ENCODE peak calls at places on chromosomes 4 and X, in seven cellular contexts. I is CD8-positive, alpha-beta memory T cell; B is NT2/D1; S is small intestine; D is right atrium auricular region; J is GM23338; Y is CD8-positive, alpha-beta T cell. H is an unnamed sample. For H3K27me3 and H3K36me3, the result is how much of the 10 kb centered on the place peaks cover.

GRCh38 chr4:55080174-55080865 is 45.1 kb downstream of the KDR start:
- DNase-seq in I (no peak), B (no peak), S (no peak), D (no peak), J (no peak), Y (no peak), H (no peak)

GRCh38 chr4:84968936-84969335 is 2.4 kb upstream of the WDFY3 start:
- DNase-seq in I (no peak), B (no peak), S (no peak), D (no peak), J (no peak), Y (no peak), H (no peak)

GRCh38 chr4:185803015-185803414 is 9.0 kb downstream of the SORBS2 start:
- DNase-seq in I (no peak), B (no peak), S (no peak), D (no peak), J (no peak), Y (no peak), H (no peak)

GRCh38 chr4:47315346-47315745 is 148.2 kb downstream of the COMMD8 start:
- DNase-seq in I (no peak), B (no peak), S (no peak), D (no peak), J (no peak), Y (no peak), H (no peak)

GRCh38 chr4:184473515-184474260 is 662 bp downstream of the IRF2 start:
- DNase-seq in I (peak), B (no peak), S (peak), D (no peak), J (peak), Y (peak), H (peak)

GRCh38 chr4:5463361-5463760 is 245.0 kb downstream of the EVC2 start:
- DNase-seq in I (no peak), B (no peak), S (no peak), D (no peak), J (no peak), Y (no peak), H (no peak)

GRCh38 chr4:151092488-151092887 is 6.9 kb upstream of the RPS3A start:
- DNase-seq in I (no peak), B (no peak), S (peak), D (no peak), J (no peak), Y (no peak), H (no peak)

GRCh38 chr4:28402751-28403150 is 1542.1 kb downstream of the STIM2 start:
- DNase-seq in I (no peak), B (no peak), S (no peak), D (no peak), J (no peak), Y (no peak), H (no peak)

GRCh38 chr4:142480244-142480643 is 365.9 kb downstream of the INPP4B start:
- DNase-seq in I (no peak), B (no peak), S (no peak), D (no peak), J (no peak), Y (no peak), H (no peak)

GRCh38 chr4:8162625-8163024 is 4.0 kb upstream of the ABLIM2 start:
- DNase-seq in I (no peak), B (no peak), S (no peak), D (no peak), J (no peak), Y (no peak), H (no peak)

GRCh38 chr4:7397206-7398103 is 37.3 kb downstream of the PSAPL1 start:
- DNase-seq in I (no peak), B (no peak), S (no peak), D (peak), J (no peak), Y (peak), H (no peak)

GRCh38 chr4:38667005-38667771 is 3.2 kb downstream of the KLF3 start:
- DNase-seq in I (peak), B (peak), S (peak), D (peak), J (peak), Y (peak), H (peak)
- H3K27me3 ChIP-seq in I (under half), B (under half), S (under half), D (under half), J (under half), Y (under half), H (under half)

GRCh38 chrX:153697924-153698865 is 10.5 kb downstream of the SLC6A8 start:
- DNase-seq in I (no peak), B (no peak), S (no peak), D (no peak), J (no peak), Y (no peak), H (no peak)
- H3K36me3 ChIP-seq in I (under half), B (under half), S (under half), D (under half), J (under half), Y (under half), H (under half)

GRCh38 chr4:168830777-168831512 is 179.1 kb downstream of the CBR4 start:
- DNase-seq in I (no peak), B (no peak), S (no peak), D (no peak), J (no peak), Y (no peak), H (no peak)
- H3K4me3 ChIP-seq in I (no peak), B (no peak), S (no peak), D (peak), J (peak), Y (no peak), H (peak)

GRCh38 chr4:110622841-110623709 is at the start of gene PITX2:
- DNase-seq in I (no peak), B (peak), S (peak), D (peak), J (peak), Y (no peak), H (peak)
- H3K27me3 ChIP-seq in I (half or more), B (half or more), S (under half), D (under half), J (half or more), Y (half or more), H (under half)

DNA sequence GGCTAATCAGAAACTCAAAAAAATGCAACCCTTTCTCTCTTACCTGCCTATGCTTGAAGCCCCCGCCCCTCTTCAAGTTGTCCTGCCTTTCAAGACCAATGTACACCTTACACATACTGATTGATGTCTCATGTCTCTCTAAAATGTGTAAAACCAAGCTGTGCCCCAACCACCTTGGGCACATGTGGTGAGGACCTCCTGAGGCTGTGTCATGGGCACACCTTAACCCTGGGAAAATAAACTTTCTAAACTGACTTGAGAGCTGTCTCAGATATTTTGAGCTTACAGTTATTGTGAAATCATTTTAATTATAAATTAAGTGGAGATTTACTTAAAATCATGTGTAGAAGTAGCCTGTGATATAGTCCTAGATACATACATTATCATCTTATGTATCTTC is 22.2 kb downstream of the GUF1 start:
- DNase-seq in I (no peak), B (no peak), S (no peak), D (no peak), J (no peak), Y (no peak), H (no peak)
- H3K36me3 ChIP-seq in I (under half), B (half or more), S (under half), D (under half), J (under half), Y (under half), H (under half)

GRCh38 chr4:86834901-86835300 is 14.3 kb downstream of the SLC10A6 start:
- DNase-seq in I (no peak), B (no peak), S (no peak), D (no peak), J (no peak), Y (no peak), H (no peak)
- H3K4me3 ChIP-seq in I (no peak), B (no peak), S (no peak), D (no peak), J (no peak), Y (no peak), H (no peak)

DNA sequence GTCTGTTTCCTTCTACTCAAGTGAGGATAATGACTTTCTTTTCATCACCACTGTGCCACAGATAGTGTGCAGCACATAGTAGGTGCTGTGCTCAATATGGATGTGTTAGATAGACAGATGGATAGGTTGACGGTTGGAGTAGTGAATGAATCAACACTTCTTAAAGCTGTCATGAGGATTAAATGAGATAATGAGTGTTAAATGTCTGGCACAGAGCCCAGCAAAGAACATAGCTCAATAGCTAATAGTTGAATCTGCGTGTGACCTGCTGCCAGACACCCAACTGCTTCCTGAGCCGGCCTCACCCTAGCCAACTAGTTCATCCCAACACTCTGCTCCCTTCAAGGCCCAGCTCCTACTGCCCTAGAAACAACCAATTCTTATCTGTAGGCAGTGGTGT is 67.7 kb upstream of the PJA1 start:
- DNase-seq in I (no peak), B (no peak), S (peak), D (no peak), J (no peak), Y (no peak), H (no peak)
- H3K27me3 ChIP-seq in I (under half), B (under half), S (under half), D (under half), J (under half), Y (under half), H (under half)

DNA sequence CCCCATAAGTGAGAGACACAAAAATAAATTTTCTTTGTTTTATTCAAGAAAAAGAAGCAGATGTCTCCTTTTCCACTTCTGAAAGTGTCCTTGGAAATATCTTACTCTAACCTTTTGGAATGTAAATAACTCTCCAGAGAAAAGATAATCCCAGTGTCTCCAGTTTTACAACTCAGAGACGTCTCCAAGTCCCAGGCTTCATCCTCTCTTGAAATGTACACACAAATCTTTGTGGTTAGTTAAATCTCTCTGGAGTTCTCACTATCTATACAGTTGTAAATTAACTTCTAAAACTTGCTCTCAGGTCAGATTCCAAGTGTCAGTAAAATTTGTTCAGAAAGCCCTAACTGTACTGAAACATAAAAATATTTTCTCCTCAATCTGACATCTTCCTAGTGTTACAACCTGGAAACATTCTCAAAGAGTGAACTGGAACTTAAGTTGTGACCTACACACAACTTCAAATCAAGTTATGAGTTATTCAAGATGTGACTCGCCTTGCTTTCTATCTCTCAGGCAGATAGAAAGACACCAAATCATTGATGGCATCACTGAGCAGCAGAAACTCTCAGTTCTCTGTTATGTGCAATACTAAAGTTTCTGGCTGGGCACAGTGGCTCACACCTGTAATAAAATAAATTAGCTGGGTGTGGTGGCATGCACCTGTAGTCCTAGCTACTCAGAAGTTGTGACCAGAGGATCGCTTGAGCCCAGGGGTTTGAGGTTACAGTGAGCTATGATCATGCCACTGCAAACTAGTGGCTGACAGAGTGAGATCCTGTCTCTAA is 284.2 kb downstream of the RCHY1 start:
- DNase-seq in I (no peak), B (no peak), S (no peak), D (no peak), J (no peak), Y (no peak), H (no peak)
- H3K36me3 ChIP-seq in I (under half), B (under half), S (under half), D (under half), J (under half), Y (under half), H (under half)